ENCODE peak calls at places on chromosome 21, in four cellular contexts. One of them, this sample, is unnamed.

GRCh38 chr21:31530918-31531705 is 128.4 kb upstream of the SOD1 start:
- DNase-seq in HCT116: no peak
- DNase-seq in GM12892: no peak
- DNase-seq in GM12891: no peak
- DNase-seq in this sample: no peak

GRCh38 chr21:31974454-31974985 is 101.7 kb downstream of the HUNK start:
- DNase-seq in GM12892: no peak
- DNase-seq in GM12891: no peak
- DNase-seq in HCT116: no peak
- DNase-seq in this sample: peak; percentile 16

GRCh38 chr21:31862078-31862477 is 10.7 kb upstream of the HUNK start:
- DNase-seq in GM12891: no peak
- DNase-seq in HCT116: no peak
- DNase-seq in GM12892: no peak
- DNase-seq in this sample: no peak

GRCh38 chr21:45413922-45414321 is 9.0 kb downstream of the COL18A1 start:
- DNase-seq in HCT116: no peak
- DNase-seq in GM12892: no peak
- DNase-seq in GM12891: no peak
- DNase-seq in this sample: no peak

GRCh38 chr21:15763359-15763758 is 33.6 kb downstream of the USP25 start:
- DNase-seq in GM12892: no peak
- DNase-seq in HCT116: no peak
- DNase-seq in GM12891: no peak
- DNase-seq in this sample: no peak

GRCh38 chr21:27820342-27820741 is 853.5 kb upstream of the ADAMTS5 start:
- DNase-seq in GM12891: no peak
- DNase-seq in HCT116: no peak
- DNase-seq in GM12892: no peak
- DNase-seq in this sample: no peak

GRCh38 chr21:44929799-44930542 is 9.3 kb upstream of the ITGB2 start:
- DNase-seq in HCT116: no peak
- DNase-seq in GM12891: no peak
- DNase-seq in GM12892: no peak
- DNase-seq in this sample: no peak

GRCh38 chr21:38806153-38806941 is 618 bp downstream of the ETS2 start:
- DNase-seq in HCT116: no peak
- DNase-seq in GM12891: peak; percentile 47
- DNase-seq in GM12892: no peak
- DNase-seq in this sample: peak; percentile 23

GRCh38 chr21:44761011-44761729 is 40.5 kb downstream of the UBE2G2 start:
- DNase-seq in GM12891: peak; percentile 66
- DNase-seq in HCT116: no peak
- DNase-seq in GM12892: peak; percentile 49
- DNase-seq in this sample: no peak

GRCh38 chr21:16708431-16708830 is 804.4 kb upstream of the CXADR start:
- DNase-seq in HCT116: no peak
- DNase-seq in GM12891: no peak
- DNase-seq in GM12892: no peak
- DNase-seq in this sample: no peak

GRCh38 chr21:45756029-45756428 is 112.5 kb downstream of the PCBP3 start:
- DNase-seq in HCT116: no peak
- DNase-seq in GM12892: no peak
- DNase-seq in GM12891: no peak
- DNase-seq in this sample: no peak

GRCh38 chr21:32976791-32977190 is 48.9 kb upstream of the OLIG2 start:
- DNase-seq in GM12892: no peak
- DNase-seq in GM12891: no peak
- DNase-seq in HCT116: no peak
- DNase-seq in this sample: no peak

GRCh38 chr21:32981096-32981495 is 44.6 kb upstream of the OLIG2 start:
- DNase-seq in GM12891: no peak
- DNase-seq in HCT116: no peak
- DNase-seq in GM12892: no peak
- DNase-seq in this sample: no peak

GRCh38 chr21:32978346-32979270 is 47.1 kb upstream of the OLIG2 start:
- DNase-seq in HCT116: no peak
- DNase-seq in GM12892: no peak
- DNase-seq in GM12891: no peak
- DNase-seq in this sample: no peak

GRCh38 chr21:32977216-32977615 is 48.5 kb upstream of the OLIG2 start:
- DNase-seq in GM12891: no peak
- DNase-seq in HCT116: no peak
- DNase-seq in GM12892: no peak
- DNase-seq in this sample: no peak

GRCh38 chr21:32979598-32980268 is 46.0 kb upstream of the OLIG2 start:
- DNase-seq in HCT116: no peak
- DNase-seq in GM12892: no peak
- DNase-seq in GM12891: no peak
- DNase-seq in this sample: no peak
- TF ChIP-seq POLR2AphosphoS5 in HCT116: no peak
- TF ChIP-seq POLR2AphosphoS5 in GM12892: no peak
- TF ChIP-seq POLR2AphosphoS5 in GM12891: no peak
- TF ChIP-seq POLR2AphosphoS5 in this sample: no peak

GRCh38 chr21:42041246-42041645 is 29.9 kb upstream of the UMODL1 start:
- DNase-seq in HCT116: no peak
- DNase-seq in GM12892: no peak
- DNase-seq in GM12891: no peak
- DNase-seq in this sample: no peak

GRCh38 chr21:42039470-42039901 is 29.3 kb upstream of the ZBTB21 start:
- DNase-seq in GM12892: no peak
- DNase-seq in GM12891: no peak
- DNase-seq in HCT116: no peak
- DNase-seq in this sample: no peak

GRCh38 chr21:42041711-42042110 is 29.4 kb upstream of the UMODL1 start:
- DNase-seq in GM12891: no peak
- DNase-seq in GM12892: no peak
- DNase-seq in HCT116: no peak
- DNase-seq in this sample: no peak

GRCh38 chr21:42039911-42040351 is 29.8 kb upstream of the ZBTB21 start:
- DNase-seq in GM12891: no peak
- DNase-seq in GM12892: no peak
- DNase-seq in HCT116: no peak
- DNase-seq in this sample: no peak

DNA sequence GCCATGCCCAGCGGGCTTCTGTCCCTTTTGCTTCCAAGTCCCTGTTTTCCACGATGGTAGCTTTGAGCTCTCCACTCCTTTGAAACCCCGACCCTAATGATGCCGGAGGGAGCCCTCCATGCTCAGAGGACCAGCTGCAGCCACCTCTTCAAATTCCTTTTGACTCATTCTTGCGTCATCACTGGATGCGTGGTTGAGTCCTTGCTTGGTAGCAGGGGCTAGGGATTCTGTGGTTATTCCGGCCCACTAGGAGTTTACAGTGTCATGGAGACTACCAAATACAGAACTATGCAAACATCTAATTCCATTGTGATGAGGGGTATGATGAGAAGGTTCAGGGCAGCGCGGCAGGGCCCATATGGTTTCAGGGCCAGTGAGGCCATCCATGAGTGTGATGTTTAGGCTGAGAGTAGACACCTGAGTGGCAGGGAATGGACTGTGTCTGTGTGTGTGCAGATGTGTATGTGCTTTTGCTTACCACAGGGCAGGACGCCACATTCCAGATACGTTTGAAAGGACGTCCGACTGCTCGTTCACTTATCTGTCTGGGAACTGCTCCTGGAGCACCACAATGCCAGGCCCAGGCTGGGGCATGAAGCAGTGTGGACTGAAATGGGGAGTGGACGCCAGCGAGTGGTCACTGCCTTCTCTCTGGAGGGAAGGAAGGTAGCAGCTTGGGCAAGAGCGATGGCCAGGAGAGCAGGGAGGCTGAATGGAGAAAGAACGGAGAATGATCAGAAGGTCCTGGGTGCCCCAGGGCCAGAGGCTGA is 30.4 kb upstream of the ZBTB21 start:
- DNase-seq in GM12891: no peak
- DNase-seq in HCT116: peak; percentile 79
- DNase-seq in GM12892: no peak
- DNase-seq in this sample: no peak
- TF ChIP-seq POLR2AphosphoS5 in GM12891: no peak
- TF ChIP-seq POLR2AphosphoS5 in HCT116: no peak
- TF ChIP-seq POLR2AphosphoS5 in GM12892: no peak
- TF ChIP-seq POLR2AphosphoS5 in this sample: no peak

DNA sequence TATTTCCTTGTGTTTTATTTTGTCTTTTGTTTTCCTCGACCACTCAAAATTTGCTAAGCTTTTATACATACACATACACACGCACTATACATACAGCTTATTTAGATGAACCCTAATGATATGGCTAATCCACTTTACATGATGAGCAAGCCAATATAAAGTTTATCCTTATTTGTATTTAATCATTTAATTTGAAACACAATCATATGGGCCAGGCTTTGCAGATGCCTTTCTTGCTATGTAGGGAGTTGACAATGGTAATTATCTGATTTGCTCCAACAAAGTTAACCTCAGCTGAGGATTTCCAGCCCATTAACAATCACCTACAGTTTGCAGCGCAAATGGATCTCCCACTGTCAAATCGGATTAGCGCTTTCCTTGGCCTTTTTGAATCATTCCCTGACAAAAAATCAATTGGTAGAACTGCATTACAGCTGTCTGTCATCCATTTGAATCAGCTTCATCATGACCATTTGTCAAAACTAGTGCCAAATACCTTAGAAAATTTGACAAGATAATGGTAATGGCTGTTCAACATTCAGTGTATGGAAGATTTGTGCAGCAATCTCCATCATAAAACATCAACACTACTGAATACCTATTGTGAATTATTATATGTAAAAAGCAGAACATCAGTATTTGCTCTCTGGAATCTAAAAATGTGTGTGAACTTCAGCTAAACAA is 352.6 kb downstream of the MRPL39 start:
- DNase-seq in HCT116: no peak
- DNase-seq in GM12891: no peak
- DNase-seq in GM12892: no peak
- DNase-seq in this sample: no peak
- TF ChIP-seq POLR2AphosphoS5 in HCT116: no peak
- TF ChIP-seq POLR2AphosphoS5 in GM12891: no peak
- TF ChIP-seq POLR2AphosphoS5 in GM12892: no peak
- TF ChIP-seq POLR2AphosphoS5 in this sample: no peak

GRCh38 chr21:25936776-25937175 is 202.0 kb downstream of the GABPA start:
- DNase-seq in GM12891: no peak
- DNase-seq in GM12892: no peak
- DNase-seq in HCT116: no peak
- DNase-seq in this sample: no peak

GRCh38 chr21:25934130-25934529 is 199.4 kb downstream of the GABPA start:
- DNase-seq in HCT116: no peak
- DNase-seq in GM12892: no peak
- DNase-seq in GM12891: no peak
- DNase-seq in this sample: no peak

GRCh38 chr21:25938673-25939395 is 204.1 kb downstream of the GABPA start:
- DNase-seq in HCT116: no peak
- DNase-seq in GM12892: no peak
- DNase-seq in GM12891: no peak
- DNase-seq in this sample: no peak

GRCh38 chr21:25931791-25932190 is 197.0 kb downstream of the GABPA start:
- DNase-seq in GM12892: no peak
- DNase-seq in HCT116: no peak
- DNase-seq in GM12891: no peak
- DNase-seq in this sample: no peak

DNA sequence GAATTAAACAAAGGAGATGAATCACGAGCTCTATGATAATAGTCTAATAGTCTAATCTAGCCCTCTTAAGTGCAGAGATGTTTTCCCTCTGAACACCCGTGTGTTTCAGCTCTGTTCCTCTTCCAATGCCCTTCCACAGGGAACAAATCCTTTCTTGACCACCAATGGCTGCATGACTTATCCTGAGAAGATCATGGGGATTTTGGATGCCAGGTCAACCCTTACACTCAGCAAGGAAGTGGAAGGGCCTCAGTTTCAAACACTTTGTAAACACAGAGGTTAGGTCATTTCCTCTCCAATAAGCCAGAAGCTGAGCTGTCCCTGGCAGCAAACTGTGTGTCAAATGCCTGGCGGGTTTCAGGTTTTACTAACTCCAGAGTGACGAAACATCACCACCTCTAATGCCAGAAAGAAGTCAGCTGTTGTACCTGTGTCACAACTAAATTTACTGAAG is 200.0 kb downstream of the GABPA start:
- DNase-seq in GM12891: no peak
- DNase-seq in HCT116: no peak
- DNase-seq in GM12892: no peak
- DNase-seq in this sample: peak; percentile 64
- TF ChIP-seq POLR2AphosphoS5 in GM12891: no peak
- TF ChIP-seq POLR2AphosphoS5 in HCT116: no peak
- TF ChIP-seq POLR2AphosphoS5 in GM12892: no peak
- TF ChIP-seq POLR2AphosphoS5 in this sample: no peak

GRCh38 chr21:34526618-34527290 is 14.7 kb upstream of the KCNE1 start:
- DNase-seq in GM12892: no peak
- DNase-seq in HCT116: peak; percentile 74
- DNase-seq in GM12891: no peak
- DNase-seq in this sample: peak; percentile 55
- TF ChIP-seq POLR2AphosphoS5 in GM12892: no peak
- TF ChIP-seq POLR2AphosphoS5 in HCT116: peak; percentile 26
- TF ChIP-seq POLR2AphosphoS5 in GM12891: no peak
- TF ChIP-seq POLR2AphosphoS5 in this sample: peak; percentile 55

This sample was measured in HL-60.